ENCODE peak calls at places on chromosomes 4 and X, in seven cellular contexts. Q is fibroblast of mammary gland; I is memory B cell; C is neural crest cell; B is endothelial cell; S is GM23248; R is activated CD8-positive, alpha-beta T cell treated with anti-CD3 and anti-CD28 coated beads for 36 hours. M is an unnamed sample.
A peak's percentile ranks its signal among the peaks of the same experiment; 100 is the strongest.

GRCh38 chr4:143256456-143256855 is 71.7 kb downstream of the USP38 start:
- DNase-seq in Q (no peak), I (no peak), C (no peak), B (no peak), S (no peak), R (no peak), M (no peak)

GRCh38 chrX:154517101-154517781 is 1.2 kb upstream of the FAM3A start:
- DNase-seq in Q (no peak), I (no peak), C (no peak), B (no peak), S (no peak), R (no peak), M (no peak)

GRCh38 chrX:13013353-13014110 is 30.9 kb downstream of the FAM9C start:
- DNase-seq in Q (peak; percentile 21), I (no peak), C (no peak), B (no peak), S (no peak), R (no peak), M (peak; percentile 31)

GRCh38 chrX:72268601-72269365 is 8.3 kb downstream of the RPS4X start:
- DNase-seq in Q (peak; percentile 56), I (no peak), C (no peak), B (no peak), S (peak; percentile 75), R (no peak), M (peak; percentile 69)

GRCh38 chr4:143559757-143560147 is 46.2 kb downstream of the SMARCA5 start:
- DNase-seq in Q (peak; percentile 7), I (no peak), C (no peak), B (no peak), S (peak; percentile 45), R (peak; percentile 24), M (no peak)

GRCh38 chrX:98380106-98380505 is 1496.4 kb downstream of the RPA4 start:
- DNase-seq in Q (no peak), I (no peak), C (peak; percentile 22), B (no peak), S (no peak), R (no peak), M (no peak)

GRCh38 chr4:144280688-144281087 is 140.2 kb upstream of the GYPA start:
- DNase-seq in Q (no peak), I (no peak), C (no peak), B (no peak), S (no peak), R (no peak), M (no peak)

GRCh38 chrX:40156472-40157227 is 58.9 kb upstream of the BCOR start:
- DNase-seq in Q (no peak), I (no peak), C (no peak), B (no peak), S (no peak), R (no peak), M (no peak)

GRCh38 chr4:157013656-157014055 is 42.1 kb upstream of the PDGFC start:
- DNase-seq in Q (peak; percentile 26), I (no peak), C (no peak), B (no peak), S (peak; percentile 27), R (no peak), M (peak; percentile 28)

GRCh38 chr4:961651-962230 is 11.6 kb downstream of the DGKQ start:
- DNase-seq in Q (no peak), I (no peak), C (no peak), B (no peak), S (no peak), R (no peak), M (no peak)

GRCh38 chr4:159273126-159273438 is 170.2 kb downstream of the RAPGEF2 start:
- DNase-seq in Q (peak; percentile 48), I (no peak), C (no peak), B (no peak), S (no peak), R (no peak), M (peak; percentile 55)

GRCh38 chrX:28665778-28666177 is 78.5 kb downstream of the IL1RAPL1 start:
- DNase-seq in Q (no peak), I (no peak), C (no peak), B (no peak), S (no peak), R (no peak), M (no peak)

GRCh38 chr4:183932576-183932975 is 27.5 kb downstream of the STOX2 start:
- DNase-seq in Q (no peak), I (no peak), C (no peak), B (no peak), S (no peak), R (no peak), M (no peak)

GRCh38 chr4:119598521-119598920 is 30.1 kb downstream of the PDE5A start:
- DNase-seq in Q (no peak), I (no peak), C (no peak), B (no peak), S (no peak), R (no peak), M (no peak)

GRCh38 chr4:187795737-187796136 is 199.8 kb upstream of the ZFP42 start:
- DNase-seq in Q (no peak), I (no peak), C (no peak), B (no peak), S (no peak), R (no peak), M (no peak)

GRCh38 chr4:4182835-4183568 is 43.7 kb downstream of the OTOP1 start:
- DNase-seq in Q (peak; percentile 10), I (no peak), C (peak; percentile 57), B (peak; percentile 62), S (peak; percentile 27), R (peak; percentile 49), M (no peak)

GRCh38 chr4:105767579-105767978 is 59.0 kb downstream of the GSTCD start:
- DNase-seq in Q (no peak), I (no peak), C (no peak), B (no peak), S (no peak), R (no peak), M (no peak)

GRCh38 chr4:6343950-6344408 is 74.3 kb downstream of the WFS1 start:
- DNase-seq in Q (peak; percentile 87), I (no peak), C (no peak), B (no peak), S (peak; percentile 83), R (no peak), M (peak; percentile 63)

GRCh38 chr4:187059895-187060294 is 336.2 kb upstream of the FAT1 start:
- DNase-seq in Q (no peak), I (no peak), C (no peak), B (no peak), S (no peak), R (no peak), M (no peak)

GRCh38 chrX:135421932-135422809 is at the start of gene SMIM10L2A:
- DNase-seq in Q (no peak), I (peak; percentile 40), C (no peak), B (no peak), S (peak; percentile 2), R (peak; percentile 14), M (no peak)

GRCh38 chrX:11470231-11470630 is 177.0 kb downstream of the AMELX start:
- DNase-seq in Q (peak; percentile 88), I (no peak), C (no peak), B (no peak), S (peak; percentile 81), R (no peak), M (peak; percentile 84)

GRCh38 chr4:117370944-117371665 is 285.7 kb upstream of the TRAM1L1 start:
- DNase-seq in Q (no peak), I (no peak), C (no peak), B (no peak), S (no peak), R (no peak), M (no peak)

GRCh38 chr4:18698119-18698883 is 676.7 kb upstream of the LCORL start:
- DNase-seq in Q (no peak), I (no peak), C (no peak), B (no peak), S (no peak), R (no peak), M (no peak)

GRCh38 chr4:92791876-92792490 is 488.2 kb downstream of the GRID2 start:
- DNase-seq in Q (no peak), I (no peak), C (no peak), B (peak; percentile 16), S (no peak), R (no peak), M (no peak)

GRCh38 chrX:152958047-152958446 is 35.9 kb downstream of the PNMA5 start:
- DNase-seq in Q (no peak), I (no peak), C (no peak), B (no peak), S (peak; percentile 7), R (no peak), M (peak; percentile 31)

GRCh38 chr4:54330896-54331295 is 101.8 kb downstream of the PDGFRA start:
- DNase-seq in Q (no peak), I (no peak), C (no peak), B (no peak), S (no peak), R (no peak), M (no peak)

GRCh38 chr4:40325406-40326019 is 9.6 kb upstream of the CHRNA9 start:
- DNase-seq in Q (peak; percentile 77), I (no peak), C (no peak), B (peak; percentile 33), S (peak; percentile 86), R (peak; percentile 77), M (peak; percentile 71)

GRCh38 chr4:28287837-28288236 is 1427.2 kb downstream of the STIM2 start:
- DNase-seq in Q (peak; percentile 99), I (no peak), C (no peak), B (no peak), S (peak; percentile 97), R (no peak), M (peak; percentile 83)

GRCh38 chr4:86034616-86035015 is 325.2 kb downstream of the MAPK10 start:
- DNase-seq in Q (no peak), I (no peak), C (no peak), B (no peak), S (no peak), R (no peak), M (peak; percentile 65)

GRCh38 chrX:72105436-72105835 is 26.3 kb downstream of the RTL5 start:
- DNase-seq in Q (no peak), I (no peak), C (no peak), B (no peak), S (no peak), R (peak; percentile 68), M (no peak)

GRCh38 chrX:140034916-140035315 is 69.6 kb upstream of the CXorf66 start:
- DNase-seq in Q (no peak), I (no peak), C (no peak), B (no peak), S (peak; percentile 20), R (no peak), M (no peak)

GRCh38 chrX:18935893-18936292 is 48.0 kb downstream of the PHKA2 start:
- DNase-seq in Q (no peak), I (no peak), C (no peak), B (no peak), S (no peak), R (no peak), M (no peak)

GRCh38 chrX:108397627-108398392 is 40.4 kb downstream of the COL4A6 start:
- DNase-seq in Q (peak; percentile 74), I (no peak), C (no peak), B (no peak), S (peak; percentile 80), R (no peak), M (peak; percentile 44)

GRCh38 chrX:105706041-105706440 is 116.3 kb upstream of the NRK start:
- DNase-seq in Q (peak; percentile 73), I (no peak), C (no peak), B (no peak), S (no peak), R (no peak), M (peak; percentile 65)

GRCh38 chr4:19983072-19983471 is 268.6 kb upstream of the SLIT2 start:
- DNase-seq in Q (peak; percentile 95), I (no peak), C (no peak), B (no peak), S (peak; percentile 95), R (no peak), M (peak; percentile 97)

GRCh38 chr4:23163649-23164436 is 471.1 kb downstream of the GBA3 start:
- DNase-seq in Q (no peak), I (no peak), C (no peak), B (no peak), S (no peak), R (no peak), M (peak; percentile 64)

GRCh38 chr4:27084685-27085356 is 224.2 kb downstream of the STIM2 start:
- DNase-seq in Q (peak; percentile 21), I (no peak), C (peak; percentile 50), B (peak; percentile 46), S (peak; percentile 26), R (peak; percentile 33), M (peak; percentile 26)